ENCODE peak calls at places on chromosomes 4 and X, in four cellular contexts. W, M, C and D are unnamed samples. For H3K9me3, the result is how much of the 10 kb centered on the place peaks cover.

GRCh38 chrX:141467442-141467841 is 117.1 kb downstream of the SPANXA1 start:
- DNase-seq in W (peak), C (no peak), M (no peak), D (no peak)

GRCh38 chr4:5045099-5045498 is 6.2 kb upstream of the STK32B start:
- DNase-seq in M (no peak), W (peak), C (peak), D (no peak)

GRCh38 chr4:40622913-40623312 is 6.8 kb downstream of the RBM47 start:
- DNase-seq in C (no peak), M (no peak), W (no peak), D (peak)

GRCh38 chr4:94577136-94577535 is 125.4 kb downstream of the PDLIM5 start:
- DNase-seq in C (peak), W (peak), M (peak), D (peak)

GRCh38 chr4:26220704-26221103 is 100.1 kb upstream of the RBPJ start:
- DNase-seq in W (no peak), M (no peak), C (no peak), D (no peak)

GRCh38 chrX:22378296-22378695 is 105.6 kb downstream of the CBLL2 start:
- DNase-seq in W (no peak), C (no peak), M (no peak), D (no peak)

GRCh38 chr4:152106113-152106763 is 345.4 kb upstream of the GATB start:
- DNase-seq in M (peak), W (peak), C (peak), D (peak)

GRCh38 chr4:110306363-110306762 is 107.9 kb upstream of the ELOVL6 start:
- DNase-seq in M (no peak), W (no peak), C (no peak), D (no peak)

GRCh38 chr4:145681518-145681917 is 1.6 kb downstream of the C4orf51 start:
- DNase-seq in M (no peak), W (no peak), C (no peak), D (no peak)

GRCh38 chr4:151745727-151746231 is 15.0 kb downstream of the GATB start:
- DNase-seq in W (no peak), M (no peak), C (no peak), D (no peak)

GRCh38 chr4:87118826-87119225 is 101.6 kb downstream of the KLHL8 start:
- DNase-seq in C (no peak), M (no peak), W (peak), D (no peak)

GRCh38 chrX:76183289-76184057 is 10.6 kb downstream of the PBDC1 start:
- DNase-seq in C (no peak), W (no peak), M (no peak), D (no peak)

GRCh38 chrX:111244238-111244750 is 26.0 kb downstream of the CAPN6 start:
- DNase-seq in W (no peak), M (no peak), C (no peak), D (no peak)

GRCh38 chr4:140400111-140400510 is 26.7 kb downstream of the SCOC start:
- DNase-seq in C (no peak), M (no peak), W (no peak), D (no peak)

GRCh38 chrX:43813898-43814297 is 68.4 kb downstream of the MAOB start:
- DNase-seq in M (no peak), C (no peak), W (no peak), D (no peak)

GRCh38 chrX:2346158-2346557 is 154.6 kb downstream of the DHRSX start:
- DNase-seq in M (no peak), W (no peak), C (no peak), D (no peak)

GRCh38 chr4:95715830-95716229 is 124.1 kb upstream of the PDHA2 start:
- DNase-seq in M (no peak), C (no peak), W (no peak), D (no peak)

GRCh38 chr4:6555519-6555918 is 19.5 kb upstream of the MAN2B2 start:
- DNase-seq in W (no peak), C (no peak), M (no peak), D (no peak)

GRCh38 chr4:152107736-152108500 is 347.1 kb upstream of the GATB start:
- DNase-seq in M (no peak), W (no peak), C (no peak), D (no peak)

GRCh38 chr4:168864831-168865541 is 145.1 kb downstream of the CBR4 start:
- DNase-seq in W (no peak), C (no peak), M (no peak), D (no peak)

GRCh38 chr4:57074753-57075152 is 35.4 kb downstream of the IGFBP7 start:
- DNase-seq in C (no peak), W (no peak), M (no peak), D (no peak)

GRCh38 chr4:101835121-101835904 is 44.8 kb downstream of the BANK1 start:
- DNase-seq in M (no peak), C (no peak), W (peak), D (peak)

GRCh38 chr4:177450421-177451107 is 8.3 kb upstream of the AGA start:
- DNase-seq in C (no peak), M (no peak), W (no peak), D (no peak)

GRCh38 chr4:2484993-2485392 is 16.1 kb downstream of the RNF4 start:
- DNase-seq in W (peak), M (peak), C (peak), D (peak)

GRCh38 chrX:101595739-101596419 is 21.9 kb downstream of the ARMCX6 start:
- DNase-seq in C (no peak), W (peak), M (no peak), D (peak)

GRCh38 chr4:74426101-74426500 is 18.8 kb upstream of the AREG start:
- DNase-seq in W (no peak), C (no peak), M (no peak), D (no peak)

GRCh38 chr4:61202100-61202637 is 2.0 kb downstream of the ADGRL3 start:
- DNase-seq in C (peak), W (no peak), M (no peak), D (no peak)

GRCh38 chrX:54030329-54030728 is 13.9 kb downstream of the PHF8 start:
- DNase-seq in M (no peak), C (no peak), W (no peak), D (no peak)

GRCh38 chr4:1571165-1571908 is 112.8 kb downstream of the FAM53A start:
- DNase-seq in C (peak), W (no peak), M (no peak), D (no peak)

DNA sequence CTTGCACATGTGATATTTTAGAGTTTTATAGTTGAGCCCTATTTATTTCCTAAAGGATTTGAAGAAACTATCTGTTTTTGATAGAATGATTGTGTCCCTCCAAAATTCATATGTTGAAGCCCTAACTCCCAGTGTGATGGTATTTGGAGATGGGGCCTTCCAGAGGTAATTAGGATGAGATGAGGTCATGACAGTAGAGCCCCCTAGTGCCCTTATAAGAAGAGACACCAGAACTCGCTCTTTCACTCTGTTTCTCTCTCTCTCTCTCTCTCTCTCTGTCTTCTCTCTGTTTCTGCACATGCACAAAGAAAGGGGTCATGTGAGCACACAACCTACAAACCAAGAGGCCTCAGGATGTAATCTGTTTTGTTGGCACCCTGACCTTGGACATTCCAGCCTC is 921.9 kb upstream of the DIAPH2 start:
- DNase-seq in W (no peak), M (no peak), C (no peak), D (no peak)
- TF ChIP-seq CTCF in W (no peak), M (no peak), C (no peak), D (no peak)

GRCh38 chrX:39261446-39262147 is 460.3 kb downstream of the MID1IP1 start:
- DNase-seq in C (no peak), W (peak), M (no peak), D (no peak)
- H3K9me3 ChIP-seq in C (under half), W (under half), M (under half), D (under half)

GRCh38 chr4:82901129-82901718 is 689 bp downstream of the THAP9 start:
- DNase-seq in C (no peak), W (no peak), M (no peak), D (peak)
- TF ChIP-seq POLR2A in C (no peak), W (no peak), M (no peak), D (no peak)

GRCh38 chr4:99047710-99048109 is 40.9 kb downstream of the ADH5 start:
- DNase-seq in W (no peak), C (no peak), M (no peak), D (no peak)
- TF ChIP-seq CTCF in W (no peak), C (peak), M (no peak), D (no peak)

DNA sequence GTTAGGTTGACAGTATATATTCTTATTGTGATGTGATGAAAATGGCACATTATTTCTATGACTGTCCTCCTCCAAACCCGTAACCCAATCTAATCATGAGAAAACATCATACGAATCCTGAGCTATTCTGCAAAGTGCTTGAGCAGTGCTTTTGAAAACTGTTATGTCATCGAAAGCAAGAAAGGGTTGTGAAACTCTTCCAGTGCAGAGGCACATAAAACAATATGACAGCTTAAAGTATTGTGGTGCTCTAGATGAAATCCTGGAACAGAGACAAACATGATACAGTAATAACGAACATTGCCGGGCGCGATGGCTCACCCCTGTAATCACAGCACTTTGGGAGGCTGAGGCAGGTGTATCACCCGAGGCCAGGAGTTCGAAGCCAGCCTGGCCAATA is 1648.0 kb downstream of the STIM2 start:
- DNase-seq in C (no peak), M (no peak), W (no peak), D (no peak)
- H3K9me3 ChIP-seq in C (under half), M (under half), W (under half), D (under half)